ENCODE peak calls at places on chromosomes 16 and 17, in seven cellular contexts. K is esophagus squamous epithelium, F is cardiac muscle cell, O is mucosa of descending colon, I is tibial nerve, V is brain microvascular endothelial cell, S is BJ. G is an unnamed sample.

GRCh38 chr17:59751955-59752413 is 44.5 kb downstream of the VMP1 start:
- DNase-seq in K (no peak), F (no peak), O (no peak), I (no peak), V (no peak), S (no peak), G (no peak)

GRCh38 chr16:57899771-57900661 is 70.9 kb downstream of the CNGB1 start:
- DNase-seq in K (no peak), F (peak), O (peak), I (peak), V (peak), S (no peak), G (peak)

GRCh38 chr17:76726766-76727718 is at the start of gene METTL23:
- DNase-seq in K (no peak), F (peak), O (peak), I (peak), V (no peak), S (no peak), G (peak)

GRCh38 chr16:67277294-67277998 is 1.9 kb upstream of the PLEKHG4 start:
- DNase-seq in K (no peak), F (peak), O (peak), I (no peak), V (peak), S (peak), G (no peak)

GRCh38 chr17:48610282-48611211 is at the start of gene HOXB7:
- DNase-seq in K (no peak), F (no peak), O (peak), I (peak), V (no peak), S (no peak), G (peak)

GRCh38 chr16:75011634-75012307 is 12.9 kb downstream of the ZNRF1 start:
- DNase-seq in K (no peak), F (peak), O (no peak), I (no peak), V (peak), S (peak), G (no peak)

GRCh38 chr16:8458481-8458880 is 131.8 kb downstream of the TMEM114 start:
- DNase-seq in K (no peak), F (no peak), O (no peak), I (no peak), V (no peak), S (no peak), G (no peak)

GRCh38 chr17:65154770-65155589 is 17.8 kb downstream of the RGS9 start:
- DNase-seq in K (no peak), F (no peak), O (peak), I (no peak), V (no peak), S (no peak), G (no peak)

GRCh38 chr16:1766231-1766630 is 5.1 kb downstream of the NME3 start:
- DNase-seq in K (no peak), F (no peak), O (no peak), I (no peak), V (no peak), S (no peak), G (no peak)

GRCh38 chr17:81365601-81366585 is 29.4 kb upstream of the BAHCC1 start:
- DNase-seq in K (no peak), F (peak), O (peak), I (no peak), V (no peak), S (no peak), G (peak)

GRCh38 chr16:89009343-89010209 is 32.6 kb upstream of the CBFA2T3 start:
- DNase-seq in K (no peak), F (peak), O (peak), I (no peak), V (no peak), S (no peak), G (no peak)

GRCh38 chr17:80848449-80849102 is 143.1 kb upstream of the CHMP6 start:
- DNase-seq in K (no peak), F (no peak), O (no peak), I (no peak), V (no peak), S (no peak), G (no peak)

GRCh38 chr16:83068686-83069085 is 441.9 kb downstream of the CDH13 start:
- DNase-seq in K (no peak), F (peak), O (no peak), I (no peak), V (peak), S (no peak), G (no peak)

GRCh38 chr17:82822281-82822680 is 17.5 kb downstream of the ZNF750 start:
- DNase-seq in K (no peak), F (no peak), O (no peak), I (no peak), V (no peak), S (no peak), G (no peak)

GRCh38 chr17:64781394-64781793 is 119.3 kb upstream of the SMURF2 start:
- DNase-seq in K (no peak), F (peak), O (peak), I (no peak), V (no peak), S (no peak), G (peak)

GRCh38 chr17:65536573-65537342 is 24.7 kb downstream of the AXIN2 start:
- DNase-seq in K (no peak), F (no peak), O (no peak), I (no peak), V (no peak), S (no peak), G (no peak)

GRCh38 chr17:41695954-41696720 is 7.5 kb downstream of the EIF1 start:
- DNase-seq in K (no peak), F (peak), O (no peak), I (no peak), V (no peak), S (no peak), G (peak)

GRCh38 chr16:23863511-23864422 is 28.0 kb downstream of the PRKCB start:
- DNase-seq in K (no peak), F (no peak), O (no peak), I (no peak), V (no peak), S (no peak), G (no peak)

GRCh38 chr17:47682138-47682537 is 11.8 kb upstream of the TBKBP1 start:
- DNase-seq in K (no peak), F (no peak), O (no peak), I (no peak), V (no peak), S (no peak), G (no peak)

GRCh38 chr17:60602385-60602742 is 2.4 kb downstream of the PPM1D start:
- DNase-seq in K (no peak), F (peak), O (peak), I (no peak), V (peak), S (no peak), G (no peak)

GRCh38 chr17:73288534-73289302 is 23.1 kb downstream of the CDC42EP4 start:
- DNase-seq in K (no peak), F (no peak), O (peak), I (peak), V (no peak), S (no peak), G (peak)

GRCh38 chr16:12612598-12613101 is 191.0 kb downstream of the CPPED1 start:
- DNase-seq in K (no peak), F (no peak), O (no peak), I (no peak), V (no peak), S (no peak), G (no peak)

GRCh38 chr17:74037320-74037719 is 166.2 kb upstream of the RPL38 start:
- DNase-seq in K (no peak), F (peak), O (no peak), I (no peak), V (peak), S (no peak), G (no peak)

GRCh38 chr16:30459456-30459855 is 13.1 kb upstream of the ITGAL start:
- DNase-seq in K (no peak), F (no peak), O (no peak), I (no peak), V (no peak), S (no peak), G (no peak)

GRCh38 chr16:75062944-75063444 is 53.6 kb downstream of the LDHD start:
- DNase-seq in K (no peak), F (no peak), O (no peak), I (no peak), V (no peak), S (no peak), G (no peak)

GRCh38 chr16:48611329-48612137 is 1.6 kb upstream of the N4BP1 start:
- DNase-seq in K (no peak), F (no peak), O (no peak), I (no peak), V (no peak), S (no peak), G (peak)

GRCh38 chr16:79769320-79770243 is 169.0 kb upstream of the MAF start:
- DNase-seq in K (no peak), F (no peak), O (no peak), I (no peak), V (no peak), S (no peak), G (no peak)

GRCh38 chr16:79764415-79765149 is 164.0 kb upstream of the MAF start:
- DNase-seq in K (no peak), F (no peak), O (no peak), I (no peak), V (no peak), S (no peak), G (no peak)

GRCh38 chr16:79768594-79768993 is 168.1 kb upstream of the MAF start:
- DNase-seq in K (no peak), F (no peak), O (peak), I (no peak), V (no peak), S (no peak), G (no peak)

GRCh38 chr16:79770244-79771064 is 169.9 kb upstream of the MAF start:
- DNase-seq in K (peak), F (peak), O (peak), I (peak), V (peak), S (no peak), G (peak)

DNA sequence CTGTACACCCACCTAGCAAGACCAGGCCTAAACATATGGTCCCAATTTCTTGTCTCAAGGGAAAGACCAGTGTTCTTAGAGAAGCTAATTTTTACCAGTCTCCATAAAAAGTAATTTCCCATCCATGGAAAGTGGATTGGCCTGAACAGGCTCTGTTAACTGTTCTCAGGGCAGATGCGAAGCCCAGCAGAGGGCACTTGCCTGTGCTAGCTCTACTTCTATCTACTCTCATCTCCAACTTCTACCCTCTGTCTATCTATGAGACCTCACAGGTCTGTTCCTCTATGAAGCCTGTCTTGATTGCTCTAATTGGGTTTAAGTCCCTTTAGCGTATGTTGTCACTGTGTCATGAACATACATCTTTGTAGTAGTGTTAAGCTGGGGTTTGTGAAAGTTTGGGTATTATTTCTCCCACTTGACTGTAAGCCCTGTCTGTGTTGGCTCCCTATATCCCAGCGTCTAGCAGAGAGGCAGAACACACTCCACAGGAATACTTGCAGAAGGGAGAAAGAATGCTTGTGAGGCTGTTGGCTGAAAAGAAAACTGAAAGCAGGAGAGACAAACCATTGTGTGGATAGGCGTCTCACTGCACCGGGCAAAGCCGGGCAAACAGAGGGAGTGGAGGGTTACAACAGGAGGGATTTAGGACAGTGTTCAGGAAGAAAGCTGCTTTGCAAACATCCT is 167.2 kb upstream of the MAF start:
- DNase-seq in K (no peak), F (peak), O (peak), I (no peak), V (peak), S (no peak), G (peak)
- H3K4me3 ChIP-seq in K (peak), F (no peak), O (no peak), I (peak), V (no peak), S (peak), G (peak)

GRCh38 chr16:49859139-49859947 is 3.4 kb upstream of the ZNF423 start:
- DNase-seq in K (no peak), F (peak), O (peak), I (no peak), V (no peak), S (no peak), G (no peak)
- H3K4me3 ChIP-seq in K (peak), F (peak), O (no peak), I (peak), V (peak), S (peak), G (peak)

DNA sequence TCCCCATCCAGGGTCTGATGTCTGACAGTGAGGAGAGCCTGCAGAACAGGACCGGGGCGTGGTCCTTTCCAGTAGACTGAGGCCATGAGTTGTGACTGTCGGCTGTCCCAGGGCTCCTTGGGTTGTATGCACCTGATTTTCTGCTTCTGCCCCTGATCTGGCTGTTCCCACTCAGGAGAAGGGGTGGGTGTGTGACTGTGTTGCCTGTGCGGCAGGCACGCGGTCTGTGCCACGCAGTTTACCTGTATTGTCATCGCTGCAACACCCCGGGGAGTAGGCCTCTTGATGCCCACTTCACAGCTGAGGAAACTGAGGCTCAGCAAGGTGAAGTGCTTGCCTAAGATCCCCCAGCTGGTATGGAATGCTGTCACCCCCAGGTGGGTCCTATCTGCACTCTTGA is 1.4 kb downstream of the CRISPLD2 start:
- DNase-seq in K (no peak), F (no peak), O (peak), I (no peak), V (no peak), S (no peak), G (no peak)
- H3K4me3 ChIP-seq in K (peak), F (no peak), O (peak), I (peak), V (peak), S (peak), G (peak)

GRCh38 chr17:44820631-44821196 is 9.4 kb downstream of the GJC1 start:
- DNase-seq in K (no peak), F (peak), O (no peak), I (no peak), V (peak), S (peak), G (no peak)
- H3K4me3 ChIP-seq in K (no peak), F (no peak), O (no peak), I (no peak), V (no peak), S (no peak), G (no peak)